ENCODE peak calls at places on chromosome 10, in seven cellular contexts. One of them, this sample, is unnamed.

GRCh38 chr10:31146496-31147219 is 115.0 kb upstream of the ZNF438 start:
- DNase-seq in HS-5: peak; percentile 35
- DNase-seq in GM20000: no peak
- DNase-seq in activated T-helper 1 cell treated with anti-CD3 and anti-CD28 coated beads, Interleukin-12 subunit alpha, Interleukin-12 subunit beta, Interleukin-2, Interleukin-4 antibody, amounts not matched to agents 30 ng/mL and 10 ng/mL and 1 ng/mL, durations not matched to agents 14 hours and 24 hours and 36 hours: no peak
- DNase-seq in GM13976: no peak
- DNase-seq in Caki2: peak; percentile 47
- DNase-seq in small intestine: no peak
- DNase-seq in this sample: no peak

GRCh38 chr10:118102116-118102515 is 55.4 kb upstream of the RAB11FIP2 start:
- DNase-seq in small intestine: no peak
- DNase-seq in GM13976: no peak
- DNase-seq in GM20000: no peak
- DNase-seq in HS-5: no peak
- DNase-seq in Caki2: no peak
- DNase-seq in activated T-helper 1 cell treated with anti-CD3 and anti-CD28 coated beads, Interleukin-12 subunit alpha, Interleukin-12 subunit beta, Interleukin-2, Interleukin-4 antibody, amounts not matched to agents 30 ng/mL and 10 ng/mL and 1 ng/mL, durations not matched to agents 14 hours and 24 hours and 36 hours: no peak
- DNase-seq in this sample: no peak

GRCh38 chr10:121961456-121961855 is 13.6 kb downstream of the NSMCE4A start:
- DNase-seq in Caki2: no peak
- DNase-seq in activated T-helper 1 cell treated with anti-CD3 and anti-CD28 coated beads, Interleukin-12 subunit alpha, Interleukin-12 subunit beta, Interleukin-2, Interleukin-4 antibody, amounts not matched to agents 30 ng/mL and 10 ng/mL and 1 ng/mL, durations not matched to agents 14 hours and 24 hours and 36 hours: no peak
- DNase-seq in small intestine: no peak
- DNase-seq in GM20000: no peak
- DNase-seq in HS-5: no peak
- DNase-seq in GM13976: no peak
- DNase-seq in this sample: no peak

GRCh38 chr10:98030093-98030821 is at the start of gene CRTAC1:
- DNase-seq in HS-5: no peak
- DNase-seq in Caki2: no peak
- DNase-seq in GM13976: no peak
- DNase-seq in small intestine: no peak
- DNase-seq in GM20000: peak; percentile 43
- DNase-seq in activated T-helper 1 cell treated with anti-CD3 and anti-CD28 coated beads, Interleukin-12 subunit alpha, Interleukin-12 subunit beta, Interleukin-2, Interleukin-4 antibody, amounts not matched to agents 30 ng/mL and 10 ng/mL and 1 ng/mL, durations not matched to agents 14 hours and 24 hours and 36 hours: no peak
- DNase-seq in this sample: no peak

GRCh38 chr10:89269822-89270483 is 18.4 kb upstream of the LIPA start:
- DNase-seq in Caki2: no peak
- DNase-seq in small intestine: peak; percentile 63
- DNase-seq in GM20000: no peak
- DNase-seq in activated T-helper 1 cell treated with anti-CD3 and anti-CD28 coated beads, Interleukin-12 subunit alpha, Interleukin-12 subunit beta, Interleukin-2, Interleukin-4 antibody, amounts not matched to agents 30 ng/mL and 10 ng/mL and 1 ng/mL, durations not matched to agents 14 hours and 24 hours and 36 hours: no peak
- DNase-seq in HS-5: no peak
- DNase-seq in GM13976: no peak
- DNase-seq in this sample: no peak

GRCh38 chr10:133127291-133128125 is 32.5 kb upstream of the KNDC1 start:
- DNase-seq in activated T-helper 1 cell treated with anti-CD3 and anti-CD28 coated beads, Interleukin-12 subunit alpha, Interleukin-12 subunit beta, Interleukin-2, Interleukin-4 antibody, amounts not matched to agents 30 ng/mL and 10 ng/mL and 1 ng/mL, durations not matched to agents 14 hours and 24 hours and 36 hours: no peak
- DNase-seq in small intestine: no peak
- DNase-seq in GM13976: no peak
- DNase-seq in HS-5: no peak
- DNase-seq in Caki2: no peak
- DNase-seq in GM20000: peak; percentile 58
- DNase-seq in this sample: no peak

GRCh38 chr10:110556993-110557601 is 10.4 kb upstream of the SMC3 start:
- DNase-seq in activated T-helper 1 cell treated with anti-CD3 and anti-CD28 coated beads, Interleukin-12 subunit alpha, Interleukin-12 subunit beta, Interleukin-2, Interleukin-4 antibody, amounts not matched to agents 30 ng/mL and 10 ng/mL and 1 ng/mL, durations not matched to agents 14 hours and 24 hours and 36 hours: peak; percentile 26
- DNase-seq in HS-5: no peak
- DNase-seq in GM20000: peak; percentile 55
- DNase-seq in small intestine: peak; percentile 39
- DNase-seq in Caki2: no peak
- DNase-seq in GM13976: peak; percentile 55
- DNase-seq in this sample: no peak

GRCh38 chr10:74932648-74933047 is 106.2 kb downstream of the KAT6B start:
- DNase-seq in GM20000: no peak
- DNase-seq in small intestine: no peak
- DNase-seq in GM13976: no peak
- DNase-seq in HS-5: no peak
- DNase-seq in activated T-helper 1 cell treated with anti-CD3 and anti-CD28 coated beads, Interleukin-12 subunit alpha, Interleukin-12 subunit beta, Interleukin-2, Interleukin-4 antibody, amounts not matched to agents 30 ng/mL and 10 ng/mL and 1 ng/mL, durations not matched to agents 14 hours and 24 hours and 36 hours: no peak
- DNase-seq in Caki2: no peak
- DNase-seq in this sample: no peak

GRCh38 chr10:71237843-71238623 is 25.7 kb downstream of the UNC5B start:
- DNase-seq in HS-5: no peak
- DNase-seq in activated T-helper 1 cell treated with anti-CD3 and anti-CD28 coated beads, Interleukin-12 subunit alpha, Interleukin-12 subunit beta, Interleukin-2, Interleukin-4 antibody, amounts not matched to agents 30 ng/mL and 10 ng/mL and 1 ng/mL, durations not matched to agents 14 hours and 24 hours and 36 hours: no peak
- DNase-seq in GM20000: no peak
- DNase-seq in GM13976: no peak
- DNase-seq in Caki2: no peak
- DNase-seq in small intestine: no peak
- DNase-seq in this sample: no peak

GRCh38 chr10:97810476-97810875 is 38.7 kb upstream of the SFRP5 start:
- DNase-seq in GM20000: no peak
- DNase-seq in Caki2: peak; percentile 74
- DNase-seq in GM13976: no peak
- DNase-seq in HS-5: no peak
- DNase-seq in small intestine: peak; percentile 77
- DNase-seq in activated T-helper 1 cell treated with anti-CD3 and anti-CD28 coated beads, Interleukin-12 subunit alpha, Interleukin-12 subunit beta, Interleukin-2, Interleukin-4 antibody, amounts not matched to agents 30 ng/mL and 10 ng/mL and 1 ng/mL, durations not matched to agents 14 hours and 24 hours and 36 hours: no peak
- DNase-seq in this sample: no peak

GRCh38 chr10:3145366-3145765 is 27.2 kb downstream of the PITRM1 start:
- DNase-seq in activated T-helper 1 cell treated with anti-CD3 and anti-CD28 coated beads, Interleukin-12 subunit alpha, Interleukin-12 subunit beta, Interleukin-2, Interleukin-4 antibody, amounts not matched to agents 30 ng/mL and 10 ng/mL and 1 ng/mL, durations not matched to agents 14 hours and 24 hours and 36 hours: no peak
- DNase-seq in Caki2: no peak
- DNase-seq in GM13976: no peak
- DNase-seq in GM20000: no peak
- DNase-seq in HS-5: no peak
- DNase-seq in small intestine: no peak
- DNase-seq in this sample: no peak

GRCh38 chr10:10871312-10871711 is 146.4 kb upstream of the CELF2 start:
- DNase-seq in GM20000: no peak
- DNase-seq in activated T-helper 1 cell treated with anti-CD3 and anti-CD28 coated beads, Interleukin-12 subunit alpha, Interleukin-12 subunit beta, Interleukin-2, Interleukin-4 antibody, amounts not matched to agents 30 ng/mL and 10 ng/mL and 1 ng/mL, durations not matched to agents 14 hours and 24 hours and 36 hours: no peak
- DNase-seq in small intestine: no peak
- DNase-seq in HS-5: no peak
- DNase-seq in Caki2: no peak
- DNase-seq in GM13976: no peak
- DNase-seq in this sample: no peak

GRCh38 chr10:93615576-93615975 is 3.2 kb downstream of the PDE6C start:
- DNase-seq in small intestine: no peak
- DNase-seq in GM13976: no peak
- DNase-seq in Caki2: no peak
- DNase-seq in GM20000: no peak
- DNase-seq in activated T-helper 1 cell treated with anti-CD3 and anti-CD28 coated beads, Interleukin-12 subunit alpha, Interleukin-12 subunit beta, Interleukin-2, Interleukin-4 antibody, amounts not matched to agents 30 ng/mL and 10 ng/mL and 1 ng/mL, durations not matched to agents 14 hours and 24 hours and 36 hours: no peak
- DNase-seq in HS-5: no peak
- DNase-seq in this sample: no peak

GRCh38 chr10:132511092-132511491 is 26.5 kb upstream of the INPP5A start:
- DNase-seq in small intestine: no peak
- DNase-seq in activated T-helper 1 cell treated with anti-CD3 and anti-CD28 coated beads, Interleukin-12 subunit alpha, Interleukin-12 subunit beta, Interleukin-2, Interleukin-4 antibody, amounts not matched to agents 30 ng/mL and 10 ng/mL and 1 ng/mL, durations not matched to agents 14 hours and 24 hours and 36 hours: no peak
- DNase-seq in HS-5: no peak
- DNase-seq in GM20000: no peak
- DNase-seq in Caki2: no peak
- DNase-seq in GM13976: no peak
- DNase-seq in this sample: no peak

GRCh38 chr10:12513775-12514663 is 164.7 kb downstream of the CAMK1D start:
- DNase-seq in GM20000: no peak
- DNase-seq in small intestine: no peak
- DNase-seq in Caki2: no peak
- DNase-seq in HS-5: no peak
- DNase-seq in GM13976: no peak
- DNase-seq in activated T-helper 1 cell treated with anti-CD3 and anti-CD28 coated beads, Interleukin-12 subunit alpha, Interleukin-12 subunit beta, Interleukin-2, Interleukin-4 antibody, amounts not matched to agents 30 ng/mL and 10 ng/mL and 1 ng/mL, durations not matched to agents 14 hours and 24 hours and 36 hours: no peak
- DNase-seq in this sample: peak; percentile 71

This sample was measured in NCI-H774.